ENCODE peak calls at places on chromosomes 13 and 19, in nine cellular contexts. A, C, I, S, B, N, V, Y and E are unnamed samples. For H3K27me3, the result is how much of the 10 kb centered on the place peaks cover.

GRCh38 chr19:56091066-56091490 is 30.0 kb downstream of the ZNF787 start:
- DNase-seq in I (no peak), A (no peak), Y (no peak), C (no peak), V (no peak), B (no peak), S (peak), N (no peak), E (no peak)

GRCh38 chr19:40921005-40921897 is 39.2 kb upstream of the CYP2A7 start:
- DNase-seq in C (peak), I (no peak), N (peak), A (peak), Y (no peak), B (no peak), S (no peak), V (peak), E (no peak)

GRCh38 chr19:39474139-39474620 is 6.5 kb upstream of the TIMM50 start:
- DNase-seq in Y (peak), N (peak), A (peak), V (peak), S (peak), B (no peak), I (peak), C (peak), E (no peak)

GRCh38 chr19:30681162-30681996 is 309.2 kb downstream of the ZNF536 start:
- DNase-seq in A (no peak), I (no peak), N (peak), C (no peak), V (no peak), B (no peak), S (no peak), Y (no peak), E (no peak)

GRCh38 chr13:99316657-99317244 is 9.6 kb upstream of the GPR183 start:
- DNase-seq in N (no peak), Y (no peak), A (peak), S (peak), B (no peak), I (no peak), C (no peak), V (no peak), E (no peak)

GRCh38 chr13:44380404-44381165 is 7.0 kb downstream of the SERP2 start:
- DNase-seq in S (peak), C (no peak), B (no peak), V (no peak), I (no peak), N (no peak), Y (no peak), A (no peak), E (no peak)

GRCh38 chr19:10118960-10119359 is 739 bp downstream of the EIF3G start:
- DNase-seq in C (no peak), V (peak), N (no peak), S (no peak), B (no peak), I (peak), A (no peak), Y (no peak), E (no peak)

GRCh38 chr13:36806102-36806501 is 12.9 kb upstream of the RFXAP start:
- DNase-seq in Y (no peak), V (no peak), C (no peak), A (no peak), N (no peak), I (no peak), B (no peak), S (no peak), E (no peak)

GRCh38 chr13:25207291-25207690 is 35.2 kb upstream of the AMER2 start:
- DNase-seq in Y (no peak), V (no peak), N (no peak), S (no peak), A (no peak), C (no peak), B (no peak), I (no peak), E (no peak)

GRCh38 chr13:113849546-113849945 is 14.3 kb downstream of the GAS6 start:
- DNase-seq in V (no peak), C (no peak), N (no peak), A (no peak), B (no peak), I (no peak), S (peak), Y (no peak), E (no peak)

DNA sequence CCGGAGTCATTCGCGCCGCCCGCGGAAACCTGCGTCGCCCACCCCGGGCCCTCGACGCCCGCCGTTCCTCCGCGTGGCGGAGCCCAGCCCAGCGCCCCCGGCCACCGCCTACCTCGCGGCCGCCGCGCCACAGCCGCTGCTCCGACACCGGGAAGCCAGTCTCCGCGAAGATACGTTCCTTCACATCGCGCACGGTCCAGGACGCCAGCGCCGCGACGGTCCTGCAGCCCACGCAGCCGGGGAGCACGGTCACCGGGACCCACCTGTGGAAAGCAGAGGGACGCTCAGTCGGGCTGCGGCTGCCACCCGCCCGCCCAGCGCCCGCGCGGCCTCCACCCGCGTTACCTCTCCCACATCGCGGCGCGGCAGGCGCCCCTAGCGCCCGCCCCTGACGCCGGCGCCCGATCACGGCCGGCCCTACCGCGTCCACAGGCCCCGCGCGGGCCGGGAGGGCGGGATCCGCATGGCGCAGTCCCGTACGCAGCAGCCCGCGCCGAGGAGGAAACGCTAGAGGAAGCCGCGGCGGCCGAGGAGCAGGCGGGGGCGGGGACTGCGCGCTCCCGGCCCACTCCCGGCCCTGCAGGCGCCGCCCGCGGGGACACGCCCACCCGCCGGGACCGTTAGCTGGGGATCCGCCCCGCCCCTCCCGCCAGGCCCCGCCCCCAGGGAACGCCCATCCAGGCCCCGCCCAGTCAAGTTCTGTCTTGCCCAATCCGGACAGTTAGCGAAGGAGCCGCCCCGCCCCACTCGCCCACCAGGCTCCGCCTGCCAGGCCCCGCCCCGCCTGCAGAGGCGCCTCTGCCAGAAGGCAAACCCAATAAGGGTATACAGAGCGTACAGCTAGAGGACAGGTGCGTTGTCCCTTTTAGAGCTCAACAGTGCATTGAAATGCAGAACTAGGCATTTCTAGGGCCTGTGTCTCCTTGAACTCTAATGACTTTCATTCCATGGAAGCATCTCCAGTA is 58.2 kb downstream of the SACS start:
- DNase-seq in C (peak), I (peak), N (peak), V (peak), Y (peak), A (peak), B (peak), S (peak), E (peak)
- H3K27ac ChIP-seq in C (peak), I (peak), N (no peak), V (peak), Y (peak), A (peak), B (peak), S (peak), E (no peak)

GRCh38 chr13:27054760-27055159 is 116.9 kb downstream of the USP12 start:
- DNase-seq in C (no peak), S (no peak), N (no peak), I (no peak), A (no peak), V (no peak), B (no peak), Y (no peak), E (no peak)

GRCh38 chr13:27055501-27055900 is 116.1 kb downstream of the USP12 start:
- DNase-seq in V (no peak), I (no peak), N (no peak), A (no peak), B (no peak), C (no peak), S (no peak), Y (no peak), E (no peak)

GRCh38 chr13:27053235-27053884 is 118.3 kb downstream of the USP12 start:
- DNase-seq in V (peak), B (no peak), C (no peak), Y (no peak), N (no peak), A (no peak), I (no peak), S (no peak), E (no peak)

GRCh38 chr13:27057817-27058216 is 113.8 kb downstream of the USP12 start:
- DNase-seq in Y (no peak), V (no peak), S (no peak), C (no peak), A (no peak), N (no peak), I (no peak), B (no peak), E (no peak)

DNA sequence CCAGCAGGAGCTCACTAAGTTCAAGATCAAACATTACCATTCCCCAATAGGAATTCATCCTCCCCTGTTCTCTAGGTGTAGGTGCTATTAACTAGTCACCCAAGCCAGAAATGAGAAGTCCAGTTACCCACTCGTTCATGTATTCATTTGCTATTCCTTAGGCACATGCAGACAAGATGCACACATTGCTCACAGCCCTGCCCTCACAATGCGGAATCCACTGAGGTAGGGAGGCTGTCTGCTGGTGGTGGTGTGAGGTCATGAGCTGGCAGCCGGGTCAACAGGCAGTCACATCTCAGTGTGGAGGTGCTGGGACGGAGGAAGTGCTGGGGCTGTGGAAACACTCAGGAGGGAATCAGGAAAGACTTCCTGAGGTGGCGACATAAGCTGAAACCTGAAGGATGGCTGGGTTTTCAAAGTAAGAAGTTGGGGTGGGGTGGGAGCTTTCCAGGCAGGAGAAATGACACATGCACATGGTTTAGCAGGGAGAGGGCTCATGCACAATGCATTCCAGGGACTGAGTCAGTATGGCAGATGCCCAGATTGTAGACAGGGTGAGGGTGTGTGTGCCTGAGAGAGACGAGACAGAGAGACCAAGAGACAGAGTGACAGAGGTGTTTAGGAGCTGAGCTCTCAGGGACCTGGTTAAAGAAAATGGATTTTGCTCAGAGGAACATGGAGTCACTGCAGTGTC is 117.6 kb downstream of the USP12 start:
- DNase-seq in I (no peak), Y (no peak), C (no peak), A (no peak), V (peak), N (no peak), S (peak), B (no peak), E (peak)
- H3K4me3 ChIP-seq in I (no peak), Y (no peak), C (no peak), A (no peak), V (no peak), N (no peak), S (no peak), B (no peak), E (no peak)

GRCh38 chr19:48511321-48511731 is 309 bp downstream of the LMTK3 start:
- DNase-seq in A (no peak), V (no peak), N (peak), S (no peak), C (no peak), B (no peak), Y (no peak), I (peak), E (no peak)

GRCh38 chr19:48508729-48509310 is 2.8 kb downstream of the LMTK3 start:
- DNase-seq in Y (no peak), I (peak), A (no peak), S (no peak), N (no peak), V (no peak), B (no peak), C (no peak), E (no peak)

GRCh38 chr19:48509467-48510194 is 2.0 kb downstream of the LMTK3 start:
- DNase-seq in B (no peak), Y (no peak), S (no peak), V (no peak), I (peak), C (no peak), N (peak), A (no peak), E (no peak)

GRCh38 chr19:48511800-48512503 is at the start of gene LMTK3:
- DNase-seq in N (no peak), V (peak), I (peak), A (no peak), C (peak), B (no peak), Y (no peak), S (peak), E (no peak)

DNA sequence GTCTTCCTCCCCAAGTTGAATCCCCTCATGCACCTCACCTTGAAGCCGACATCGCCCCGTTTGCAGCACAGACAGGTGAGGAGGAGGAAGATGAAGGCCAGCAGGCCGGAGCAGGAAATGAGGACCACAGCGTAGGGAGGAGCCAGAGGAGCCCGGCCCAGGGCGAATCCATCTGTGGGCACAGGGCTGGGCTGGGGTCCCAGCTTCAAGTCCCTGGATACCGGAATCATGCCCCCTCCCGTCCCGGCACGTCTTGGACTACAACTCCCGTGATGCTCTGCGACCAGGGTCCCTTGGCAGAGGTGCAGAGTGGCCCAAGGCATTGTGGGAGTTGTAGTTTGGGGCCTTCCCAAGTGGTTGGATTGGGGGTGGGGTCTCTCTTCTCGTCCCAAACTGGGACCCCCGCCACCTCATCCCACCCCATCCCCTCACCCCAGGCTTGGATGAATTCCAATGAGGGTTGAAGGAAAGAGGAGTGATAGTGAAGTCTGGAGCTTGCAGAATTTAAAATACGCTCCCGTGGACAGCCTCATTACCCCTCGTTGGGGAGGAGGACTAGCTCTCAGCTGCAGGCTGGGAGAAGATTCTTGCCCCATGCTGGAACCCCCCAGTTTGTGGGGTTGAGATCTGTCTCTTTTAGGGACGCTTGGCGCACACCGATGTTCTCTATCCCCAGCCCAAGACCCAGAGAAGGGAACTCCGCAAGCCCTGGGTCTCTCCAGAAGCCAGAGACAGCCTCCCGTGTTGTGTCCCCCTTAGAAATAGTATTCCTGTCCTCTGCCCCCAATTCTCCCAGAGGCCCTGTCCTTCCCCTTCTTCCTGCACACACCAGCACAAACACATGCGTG is 990 bp downstream of the LMTK3 start:
- DNase-seq in S (peak), I (peak), V (peak), B (peak), C (peak), N (peak), A (peak), Y (peak), E (no peak)
- H3K27me3 ChIP-seq in S (under half), I (under half), V (under half), B (under half), C (under half), N (under half), A (under half), Y (under half), E (under half)

GRCh38 chr19:1018932-1019615 is 1.8 kb downstream of the TMEM259 start:
- DNase-seq in A (no peak), Y (no peak), V (no peak), B (no peak), I (peak), N (no peak), S (no peak), C (no peak), E (no peak)

GRCh38 chr19:1019980-1020867 is 699 bp downstream of the TMEM259 start:
- DNase-seq in S (no peak), C (no peak), N (no peak), Y (peak), B (peak), I (peak), V (peak), A (no peak), E (no peak)

GRCh38 chr19:1018393-1018792 is 2.5 kb downstream of the TMEM259 start:
- DNase-seq in N (no peak), V (no peak), C (no peak), S (no peak), A (no peak), I (no peak), B (no peak), Y (no peak), E (no peak)

GRCh38 chr19:1020868-1021425 is at the start of gene TMEM259:
- DNase-seq in A (peak), S (peak), Y (peak), N (peak), I (peak), C (peak), V (peak), B (peak), E (peak)

GRCh38 chr19:1019616-1019961 is 1.3 kb downstream of the TMEM259 start:
- DNase-seq in B (no peak), Y (no peak), V (no peak), C (no peak), I (peak), N (no peak), A (no peak), S (no peak), E (no peak)
- H3K27ac ChIP-seq in B (no peak), Y (peak), V (no peak), C (peak), I (no peak), N (no peak), A (peak), S (peak), E (no peak)

GRCh38 chr19:8831832-8832131 is 322 bp downstream of the ZNF558 start:
- DNase-seq in A (no peak), C (no peak), S (no peak), I (no peak), V (peak), B (no peak), Y (no peak), N (no peak), E (no peak)
- H3K4me3 ChIP-seq in A (peak), C (peak), S (peak), I (peak), V (peak), B (peak), Y (peak), N (peak), E (peak)

GRCh38 chr13:55497486-55497885 is 1643.2 kb upstream of the PRR20A start:
- DNase-seq in A (no peak), Y (no peak), S (no peak), N (peak), B (no peak), I (no peak), V (peak), C (no peak), E (no peak)
- H3K27me3 ChIP-seq in A (under half), Y (under half), S (under half), N (under half), B (under half), I (under half), V (under half), C (under half), E (under half)

GRCh38 chr19:46481187-46481586 is 9.8 kb upstream of the PNMA8A start:
- DNase-seq in Y (no peak), C (no peak), N (no peak), V (no peak), I (no peak), B (peak), A (no peak), S (peak), E (no peak)

GRCh38 chr19:46482645-46483044 is 11.3 kb upstream of the PNMA8A start:
- DNase-seq in N (no peak), I (no peak), A (no peak), C (no peak), V (no peak), S (peak), B (no peak), Y (no peak), E (no peak)

GRCh38 chr19:46480409-46480808 is 9.0 kb upstream of the PNMA8A start:
- DNase-seq in B (peak), S (peak), N (peak), C (peak), A (no peak), V (no peak), Y (no peak), I (no peak), E (peak)

GRCh38 chr19:46478356-46478986 is 7.1 kb upstream of the PNMA8A start:
- DNase-seq in A (no peak), S (peak), B (peak), V (peak), I (no peak), C (no peak), Y (no peak), N (peak), E (no peak)

GRCh38 chr19:46481947-46482346 is 10.6 kb upstream of the PNMA8A start:
- DNase-seq in C (no peak), Y (no peak), A (no peak), V (no peak), S (peak), N (no peak), B (no peak), I (no peak), E (no peak)
- H3K27ac ChIP-seq in C (peak), Y (peak), A (peak), V (no peak), S (no peak), N (no peak), B (peak), I (no peak), E (peak)